ENCODE peak calls at places on chromosomes 2 and 18, in six cellular contexts. One of them, this sample, is unnamed.

GRCh38 chr2:162261032-162261945 is 18.0 kb upstream of the FAP start:
- DNase-seq in NB4: peak
- DNase-seq in sigmoid colon: peak
- DNase-seq in body of pancreas: peak
- DNase-seq in lower leg skin: peak
- DNase-seq in endothelial cell of umbilical vein: peak
- DNase-seq in this sample: no peak

GRCh38 chr2:127145255-127145899 is 38.4 kb upstream of the BIN1 start:
- DNase-seq in NB4: no peak
- DNase-seq in sigmoid colon: no peak
- DNase-seq in body of pancreas: no peak
- DNase-seq in lower leg skin: no peak
- DNase-seq in endothelial cell of umbilical vein: peak
- DNase-seq in this sample: no peak

GRCh38 chr18:41881285-41881684 is 73.7 kb upstream of the PIK3C3 start:
- DNase-seq in NB4: no peak
- DNase-seq in sigmoid colon: no peak
- DNase-seq in body of pancreas: no peak
- DNase-seq in lower leg skin: no peak
- DNase-seq in endothelial cell of umbilical vein: no peak
- DNase-seq in this sample: no peak

GRCh38 chr18:2846241-2846637 is 567 bp upstream of the EMILIN2 start:
- DNase-seq in NB4: peak
- DNase-seq in sigmoid colon: peak
- DNase-seq in body of pancreas: no peak
- DNase-seq in lower leg skin: no peak
- DNase-seq in endothelial cell of umbilical vein: peak
- DNase-seq in this sample: no peak

GRCh38 chr18:60506190-60506589 is 133.6 kb upstream of the MC4R start:
- DNase-seq in NB4: no peak
- DNase-seq in sigmoid colon: no peak
- DNase-seq in body of pancreas: no peak
- DNase-seq in lower leg skin: no peak
- DNase-seq in endothelial cell of umbilical vein: no peak
- DNase-seq in this sample: no peak

GRCh38 chr2:179311071-179311470 is 46.4 kb upstream of the SESTD1 start:
- DNase-seq in NB4: no peak
- DNase-seq in sigmoid colon: no peak
- DNase-seq in body of pancreas: no peak
- DNase-seq in lower leg skin: no peak
- DNase-seq in endothelial cell of umbilical vein: no peak
- DNase-seq in this sample: no peak

GRCh38 chr2:61187069-61187468 is 25.1 kb downstream of the C2orf74 start:
- DNase-seq in NB4: no peak
- DNase-seq in sigmoid colon: no peak
- DNase-seq in body of pancreas: no peak
- DNase-seq in lower leg skin: no peak
- DNase-seq in endothelial cell of umbilical vein: no peak
- DNase-seq in this sample: no peak

GRCh38 chr18:56841836-56842235 is 190.7 kb downstream of the WDR7 start:
- DNase-seq in NB4: no peak
- DNase-seq in sigmoid colon: no peak
- DNase-seq in body of pancreas: no peak
- DNase-seq in lower leg skin: no peak
- DNase-seq in endothelial cell of umbilical vein: no peak
- DNase-seq in this sample: no peak

GRCh38 chr2:10918661-10919414 is 7.1 kb downstream of the KCNF1 start:
- DNase-seq in NB4: no peak
- DNase-seq in sigmoid colon: peak
- DNase-seq in body of pancreas: peak
- DNase-seq in lower leg skin: no peak
- DNase-seq in endothelial cell of umbilical vein: no peak
- DNase-seq in this sample: no peak

GRCh38 chr2:23599691-23600090 is 214.7 kb downstream of the KLHL29 start:
- DNase-seq in NB4: no peak
- DNase-seq in sigmoid colon: no peak
- DNase-seq in body of pancreas: no peak
- DNase-seq in lower leg skin: no peak
- DNase-seq in endothelial cell of umbilical vein: no peak
- DNase-seq in this sample: no peak

GRCh38 chr2:20916604-20917286 is 93.8 kb upstream of the LDAH start:
- DNase-seq in NB4: no peak
- DNase-seq in sigmoid colon: peak
- DNase-seq in body of pancreas: no peak
- DNase-seq in lower leg skin: no peak
- DNase-seq in endothelial cell of umbilical vein: peak
- DNase-seq in this sample: no peak

GRCh38 chr2:162245737-162246136 is 2.5 kb upstream of the FAP start:
- DNase-seq in NB4: no peak
- DNase-seq in sigmoid colon: no peak
- DNase-seq in body of pancreas: no peak
- DNase-seq in lower leg skin: no peak
- DNase-seq in endothelial cell of umbilical vein: no peak
- DNase-seq in this sample: no peak

GRCh38 chr2:129253461-129253812 is 726.0 kb upstream of the RAB6C start:
- DNase-seq in NB4: peak
- DNase-seq in sigmoid colon: no peak
- DNase-seq in body of pancreas: peak
- DNase-seq in lower leg skin: no peak
- DNase-seq in endothelial cell of umbilical vein: no peak
- DNase-seq in this sample: no peak

GRCh38 chr2:240874715-240875227 is 6.1 kb downstream of the AGXT start:
- DNase-seq in NB4: no peak
- DNase-seq in sigmoid colon: no peak
- DNase-seq in body of pancreas: no peak
- DNase-seq in lower leg skin: no peak
- DNase-seq in endothelial cell of umbilical vein: no peak
- DNase-seq in this sample: no peak

GRCh38 chr2:207394203-207394741 is 135.5 kb upstream of the CREB1 start:
- DNase-seq in NB4: no peak
- DNase-seq in sigmoid colon: no peak
- DNase-seq in body of pancreas: no peak
- DNase-seq in lower leg skin: no peak
- DNase-seq in endothelial cell of umbilical vein: no peak
- DNase-seq in this sample: no peak

GRCh38 chr2:235135990-235136561 is 184.3 kb downstream of the SH3BP4 start:
- DNase-seq in NB4: peak
- DNase-seq in sigmoid colon: peak
- DNase-seq in body of pancreas: peak
- DNase-seq in lower leg skin: peak
- DNase-seq in endothelial cell of umbilical vein: peak
- DNase-seq in this sample: peak

GRCh38 chr2:162242586-162243304 is 500 bp downstream of the FAP start:
- DNase-seq in NB4: no peak
- DNase-seq in sigmoid colon: no peak
- DNase-seq in body of pancreas: no peak
- DNase-seq in lower leg skin: no peak
- DNase-seq in endothelial cell of umbilical vein: peak
- DNase-seq in this sample: no peak

GRCh38 chr2:25371253-25372241 is 29.8 kb upstream of the DNMT3A start:
- DNase-seq in NB4: no peak
- DNase-seq in sigmoid colon: peak
- DNase-seq in body of pancreas: no peak
- DNase-seq in lower leg skin: no peak
- DNase-seq in endothelial cell of umbilical vein: no peak
- DNase-seq in this sample: no peak

GRCh38 chr2:45681675-45682074 is 30.2 kb downstream of the PRKCE start:
- DNase-seq in NB4: peak
- DNase-seq in sigmoid colon: no peak
- DNase-seq in body of pancreas: no peak
- DNase-seq in lower leg skin: peak
- DNase-seq in endothelial cell of umbilical vein: peak
- DNase-seq in this sample: no peak
- TF ChIP-seq POLR2A in NB4: no peak
- TF ChIP-seq POLR2A in sigmoid colon: no peak
- TF ChIP-seq POLR2A in body of pancreas: no peak
- TF ChIP-seq POLR2A in lower leg skin: no peak
- TF ChIP-seq POLR2A in endothelial cell of umbilical vein: no peak
- TF ChIP-seq POLR2A in this sample: no peak

GRCh38 chr2:150487537-150488429 is at the start of gene RND3:
- DNase-seq in NB4: peak
- DNase-seq in sigmoid colon: peak
- DNase-seq in body of pancreas: peak
- DNase-seq in lower leg skin: peak
- DNase-seq in endothelial cell of umbilical vein: peak
- DNase-seq in this sample: peak
- TF ChIP-seq POLR2A in NB4: no peak
- TF ChIP-seq POLR2A in sigmoid colon: peak
- TF ChIP-seq POLR2A in body of pancreas: peak
- TF ChIP-seq POLR2A in lower leg skin: peak
- TF ChIP-seq POLR2A in endothelial cell of umbilical vein: peak
- TF ChIP-seq POLR2A in this sample: no peak

DNA sequence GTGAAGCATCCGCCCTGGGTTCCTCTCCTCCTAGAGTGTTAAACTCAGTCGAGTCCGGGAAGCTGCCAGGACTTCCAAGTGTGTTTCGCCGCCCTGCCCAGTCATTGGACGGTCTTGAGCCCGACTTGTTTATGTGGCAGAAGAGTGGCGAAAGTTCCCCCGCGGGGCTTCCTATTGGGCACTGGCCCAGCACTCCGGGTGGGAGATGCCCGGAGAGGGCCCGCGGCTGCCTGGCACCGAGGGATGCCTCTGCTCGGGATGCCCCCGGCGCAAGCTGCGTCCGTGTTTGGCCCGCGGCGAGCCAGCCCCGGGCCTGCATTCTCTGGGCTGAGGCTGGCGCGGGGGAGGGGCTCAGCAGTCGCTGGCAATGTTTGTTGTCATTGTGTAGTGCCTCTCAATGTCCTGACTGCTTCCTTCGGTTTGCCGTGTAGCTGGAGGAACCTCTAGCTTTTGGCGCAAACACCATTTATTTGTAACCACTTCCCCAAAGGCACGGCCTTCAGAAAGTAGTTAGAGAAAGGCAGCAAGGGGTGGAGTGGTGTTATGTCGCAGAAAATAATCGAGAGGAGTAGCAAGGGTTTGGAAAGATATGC is 1.2 kb downstream of the CYBRD1 start:
- DNase-seq in NB4: peak
- DNase-seq in sigmoid colon: peak
- DNase-seq in body of pancreas: peak
- DNase-seq in lower leg skin: peak
- DNase-seq in endothelial cell of umbilical vein: peak
- DNase-seq in this sample: peak
- TF ChIP-seq POLR2A in NB4: peak
- TF ChIP-seq POLR2A in sigmoid colon: peak
- TF ChIP-seq POLR2A in body of pancreas: no peak
- TF ChIP-seq POLR2A in lower leg skin: no peak
- TF ChIP-seq POLR2A in endothelial cell of umbilical vein: peak
- TF ChIP-seq POLR2A in this sample: no peak

DNA sequence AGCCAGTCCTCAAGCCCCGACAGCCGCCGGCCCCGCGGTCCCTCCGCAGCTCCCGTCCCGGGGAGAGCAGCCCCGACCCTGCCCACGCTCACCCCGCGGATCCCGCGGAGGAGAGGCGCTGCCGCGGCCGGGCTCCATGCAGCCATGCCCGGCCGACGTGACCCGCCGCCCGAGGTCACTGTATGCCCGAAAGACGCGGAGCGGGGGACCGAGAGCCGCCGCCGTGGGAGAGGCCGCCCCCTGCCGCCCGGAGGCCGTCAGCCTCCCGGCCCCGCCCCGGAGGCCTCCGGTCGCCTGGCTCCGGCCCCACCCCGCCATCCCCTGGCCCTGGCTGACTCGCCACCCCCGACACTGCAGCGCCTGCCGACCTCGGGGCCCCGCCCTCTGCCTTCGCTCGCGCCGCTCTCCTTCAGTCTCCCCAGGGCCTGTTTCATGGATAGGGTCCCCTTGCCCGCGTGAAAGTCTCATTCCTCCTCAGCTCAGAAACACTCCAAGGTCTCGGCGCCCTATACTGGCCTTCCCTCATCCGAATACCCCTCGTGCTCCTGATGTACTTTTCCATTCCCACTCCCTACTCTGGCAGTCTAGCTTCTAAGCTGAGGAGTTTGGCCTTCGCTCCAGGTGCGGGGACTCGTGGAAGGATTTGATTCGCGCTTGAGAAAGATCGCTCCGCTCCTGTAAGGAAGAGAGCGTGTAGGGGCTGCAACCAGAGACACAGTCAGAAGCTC is at the start of gene BOLA3:
- DNase-seq in NB4: peak
- DNase-seq in sigmoid colon: peak
- DNase-seq in body of pancreas: peak
- DNase-seq in lower leg skin: peak
- DNase-seq in endothelial cell of umbilical vein: peak
- DNase-seq in this sample: peak
- TF ChIP-seq POLR2A in NB4: peak
- TF ChIP-seq POLR2A in sigmoid colon: no peak
- TF ChIP-seq POLR2A in body of pancreas: peak
- TF ChIP-seq POLR2A in lower leg skin: no peak
- TF ChIP-seq POLR2A in endothelial cell of umbilical vein: peak
- TF ChIP-seq POLR2A in this sample: peak